ENCODE peak calls at places on chromosomes 2 and 18, in six cellular contexts. Q, V, X, N, F and E are unnamed samples.

GRCh38 chr2:234674781-234675201 is 177.9 kb upstream of the ARL4C start:
- DNase-seq in Q (peak; percentile 40), V (no peak), X (peak; percentile 61), N (peak; percentile 78), F (peak; percentile 40), E (peak; percentile 60)

GRCh38 chr2:119549236-119549635 is 5.0 kb downstream of the CFAP221 start:
- DNase-seq in Q (peak; percentile 33), V (no peak), X (peak; percentile 74), N (peak; percentile 16), F (peak; percentile 40), E (peak; percentile 12)

GRCh38 chr2:189553689-189554088 is 26.9 kb downstream of the SLC40A1 start:
- DNase-seq in Q (no peak), V (no peak), X (no peak), N (no peak), F (no peak), E (no peak)

GRCh38 chr2:75555701-75556100 is 5.0 kb downstream of the EVA1A start:
- DNase-seq in Q (no peak), V (no peak), X (no peak), N (no peak), F (no peak), E (no peak)

GRCh38 chr2:48312126-48312525 is 217.8 kb upstream of the STON1 start:
- DNase-seq in Q (peak; percentile 61), V (no peak), X (peak; percentile 56), N (no peak), F (no peak), E (no peak)

GRCh38 chr2:207561386-207562080 is 31.8 kb downstream of the CREB1 start:
- DNase-seq in Q (no peak), V (no peak), X (no peak), N (no peak), F (no peak), E (no peak)

GRCh38 chr2:763766-764525 is 86.7 kb upstream of the TMEM18 start:
- DNase-seq in Q (no peak), V (no peak), X (peak; percentile 12), N (no peak), F (no peak), E (no peak)

GRCh38 chr2:98522854-98523253 is 78.2 kb downstream of the INPP4A start:
- DNase-seq in Q (no peak), V (no peak), X (no peak), N (peak; percentile 84), F (no peak), E (no peak)

GRCh38 chr2:148909114-148909513 is 34.1 kb downstream of the KIF5C start:
- DNase-seq in Q (no peak), V (no peak), X (peak; percentile 2), N (peak; percentile 10), F (no peak), E (no peak)

GRCh38 chr2:96806468-96807126 is 9.5 kb upstream of the CNNM3 start:
- DNase-seq in Q (no peak), V (no peak), X (no peak), N (no peak), F (no peak), E (no peak)

GRCh38 chr2:12465631-12466135 is 251.1 kb upstream of the TRIB2 start:
- DNase-seq in Q (no peak), V (no peak), X (no peak), N (peak; percentile 54), F (peak; percentile 86), E (no peak)

GRCh38 chr2:226758886-226759660 is 40.5 kb downstream of the IRS1 start:
- DNase-seq in Q (no peak), V (no peak), X (peak; percentile 90), N (peak; percentile 89), F (peak; percentile 79), E (no peak)

GRCh38 chr2:36246320-36246990 is 109.1 kb upstream of the CRIM1 start:
- DNase-seq in Q (no peak), V (no peak), X (no peak), N (peak; percentile 49), F (no peak), E (no peak)

GRCh38 chr2:198597648-198598047 is 793.3 kb downstream of the PLCL1 start:
- DNase-seq in Q (no peak), V (no peak), X (no peak), N (no peak), F (no peak), E (no peak)

GRCh38 chr2:33223851-33224250 is 252.6 kb upstream of the RASGRP3 start:
- DNase-seq in Q (no peak), V (no peak), X (peak; percentile 37), N (peak; percentile 86), F (no peak), E (no peak)

GRCh38 chr2:178069551-178069950 is 3.0 kb downstream of the PDE11A start:
- DNase-seq in Q (no peak), V (no peak), X (no peak), N (no peak), F (no peak), E (no peak)

GRCh38 chr18:22408059-22408458 is 9.7 kb downstream of the CTAGE1 start:
- DNase-seq in Q (no peak), V (no peak), X (no peak), N (no peak), F (no peak), E (no peak)

GRCh38 chr2:32474391-32474790 is 117.6 kb downstream of the BIRC6 start:
- DNase-seq in Q (no peak), V (no peak), X (peak; percentile 15), N (no peak), F (no peak), E (no peak)

GRCh38 chr2:233021771-233022170 is 8.7 kb upstream of the NGEF start:
- DNase-seq in Q (no peak), V (no peak), X (peak; percentile 23), N (no peak), F (peak; percentile 17), E (no peak)

GRCh38 chr18:39348757-39349156 is 1783.2 kb upstream of the CELF4 start:
- DNase-seq in Q (no peak), V (no peak), X (no peak), N (no peak), F (no peak), E (no peak)

GRCh38 chr2:9215680-9216079 is 9.1 kb downstream of the ASAP2 start:
- DNase-seq in Q (no peak), V (no peak), X (no peak), N (peak; percentile 50), F (no peak), E (no peak)

GRCh38 chr2:27724905-27725693 is 46.4 kb upstream of the MRPL33 start:
- DNase-seq in Q (peak; percentile 59), V (peak; percentile 17), X (peak; percentile 77), N (peak; percentile 82), F (peak; percentile 66), E (no peak)

DNA sequence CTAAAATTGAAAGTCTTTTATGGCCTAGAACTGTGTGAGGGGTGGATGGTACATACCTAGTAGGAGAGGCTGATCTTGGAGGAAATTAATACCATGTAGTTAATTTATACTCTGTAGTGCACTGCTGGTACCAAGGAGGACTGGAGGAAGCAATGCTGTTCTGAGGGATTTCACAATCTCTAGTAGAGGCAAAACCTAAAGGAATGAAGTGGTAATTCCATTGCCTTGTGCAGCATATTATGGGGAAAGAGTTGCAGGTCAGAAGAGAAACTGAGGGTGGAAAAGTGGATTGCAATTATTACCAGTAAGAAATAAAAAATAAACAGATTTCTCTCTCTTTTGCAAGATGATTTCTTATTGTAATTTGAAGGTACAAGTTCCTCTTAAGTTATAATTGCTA is 2.2 kb downstream of the ABI2 start:
- DNase-seq in Q (no peak), V (no peak), X (peak; percentile 67), N (peak; percentile 81), F (peak; percentile 65), E (no peak)
- H3K4me3 ChIP-seq in Q (no peak overlapping the region), V (peak overlapping the region; percentile 87), X (peak overlapping the region; percentile 97), N (no peak overlapping the region), F (no peak overlapping the region), E (no peak overlapping the region)

GRCh38 chr2:238231809-238232208 is 8.0 kb downstream of the HES6 start:
- DNase-seq in Q (no peak), V (no peak), X (no peak), N (no peak), F (no peak), E (no peak)
- H3K4me3 ChIP-seq in Q (no peak overlapping the region), V (peak overlapping the region; percentile 51), X (no peak overlapping the region), N (no peak overlapping the region), F (no peak overlapping the region), E (no peak overlapping the region)

DNA sequence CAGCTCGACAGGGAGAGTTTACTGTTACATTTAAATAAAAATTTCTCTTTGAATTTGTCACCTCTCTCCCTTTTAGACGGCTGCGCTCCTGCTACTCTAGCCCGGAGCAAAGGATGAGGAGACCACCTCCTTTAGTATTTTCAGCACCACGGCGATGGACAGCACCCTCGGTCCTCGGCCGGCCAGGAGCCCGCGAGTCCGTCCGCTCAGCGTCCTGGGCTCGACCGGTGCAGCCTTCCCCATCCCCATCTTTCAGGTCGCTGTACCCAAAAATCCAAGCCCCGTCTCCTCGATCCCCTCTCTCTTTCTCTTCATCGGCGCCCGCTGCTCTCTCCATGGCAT is 831 bp downstream of the CELF4 start:
- DNase-seq in Q (peak; percentile 86), V (peak; percentile 93), X (peak; percentile 63), N (peak; percentile 45), F (peak; percentile 66), E (no peak)
- H3K4me3 ChIP-seq in Q (peak overlapping the region; percentile 77), V (peak overlapping the region; percentile 81), X (no peak overlapping the region), N (no peak overlapping the region), F (peak overlapping the region; percentile 46), E (no peak overlapping the region)

GRCh38 chr2:74439373-74440004 is 2.2 kb downstream of the RTKN start:
- DNase-seq in Q (no peak), V (peak; percentile 7), X (no peak), N (no peak), F (no peak), E (no peak)

GRCh38 chr2:74438248-74438647 is 3.5 kb downstream of the RTKN start:
- DNase-seq in Q (no peak), V (no peak), X (no peak), N (no peak), F (no peak), E (no peak)

GRCh38 chr2:74436111-74436803 is 5.5 kb downstream of the RTKN start:
- DNase-seq in Q (no peak), V (no peak), X (no peak), N (no peak), F (no peak), E (no peak)

GRCh38 chr2:74440005-74440377 is 1.7 kb downstream of the RTKN start:
- DNase-seq in Q (peak; percentile 75), V (peak; percentile 69), X (peak; percentile 84), N (peak; percentile 46), F (peak; percentile 74), E (no peak)

DNA sequence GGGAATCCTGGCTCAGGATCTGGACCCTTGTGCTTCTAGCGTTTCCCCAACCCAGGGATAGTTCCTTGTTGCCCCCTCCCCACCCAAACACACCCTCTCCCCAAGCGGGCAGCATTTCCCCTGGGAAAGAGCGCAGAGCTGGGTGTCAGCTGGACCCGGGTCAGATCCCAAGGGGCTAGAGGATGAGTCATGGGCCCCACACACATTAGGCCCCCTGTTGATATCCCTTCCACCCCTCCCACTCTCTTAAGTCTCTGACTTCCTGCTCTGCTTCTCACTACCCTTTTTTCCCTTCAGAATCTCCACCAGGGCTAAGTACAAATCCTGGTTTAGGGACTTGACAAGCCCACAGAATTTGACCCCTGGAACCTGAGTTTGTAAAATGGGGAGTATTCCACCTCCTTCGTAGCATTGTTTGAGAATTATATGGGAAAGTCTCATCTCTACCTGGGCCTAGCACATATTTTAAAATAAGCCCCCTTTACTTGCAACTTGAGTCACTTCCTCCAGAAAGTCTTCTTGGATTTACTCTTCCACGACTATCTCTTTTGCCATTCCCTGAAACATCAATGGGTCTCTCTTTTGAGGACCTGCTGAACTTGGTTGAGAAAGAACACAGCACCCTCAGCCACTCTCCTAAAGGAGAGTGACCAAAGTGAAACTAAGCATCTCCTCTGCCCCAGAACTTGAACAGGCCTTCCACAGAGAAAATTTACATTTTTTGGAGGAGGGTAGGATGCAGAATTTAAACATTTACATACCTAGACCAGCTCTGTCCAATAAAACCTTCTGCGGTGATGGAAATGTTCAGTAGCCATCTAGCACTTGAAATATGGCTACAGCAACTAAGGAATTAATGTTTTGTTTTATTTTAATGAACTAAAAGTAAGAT is 4.7 kb downstream of the RTKN start:
- DNase-seq in Q (no peak), V (no peak), X (no peak), N (peak; percentile 75), F (peak; percentile 34), E (no peak)
- H3K4me3 ChIP-seq in Q (no peak overlapping the region), V (no peak overlapping the region), X (no peak overlapping the region), N (no peak overlapping the region), F (no peak overlapping the region), E (no peak overlapping the region)